ENCODE peak calls at places on chromosomes 1 and 21, in nine cellular contexts. One of them, this sample, is unnamed. For H3K36me3, the result is how much of the 10 kb centered on the place peaks cover.

GRCh38 chr1:67256291-67257172 is 51.1 kb upstream of the IL12RB2 start:
- DNase-seq in neuronal stem cell: no peak
- DNase-seq in prostate gland: no peak
- DNase-seq in HepG2: no peak
- DNase-seq in brain microvascular endothelial cell: no peak
- DNase-seq in ovary: no peak
- DNase-seq in transverse colon: no peak
- DNase-seq in upper lobe of right lung: no peak
- DNase-seq in adrenal gland: no peak
- DNase-seq in this sample: peak

GRCh38 chr1:11797525-11798216 is 8.1 kb downstream of the MTHFR start:
- DNase-seq in prostate gland: no peak
- DNase-seq in adrenal gland: peak
- DNase-seq in brain microvascular endothelial cell: peak
- DNase-seq in upper lobe of right lung: peak
- DNase-seq in HepG2: no peak
- DNase-seq in transverse colon: no peak
- DNase-seq in neuronal stem cell: no peak
- DNase-seq in ovary: peak
- DNase-seq in this sample: no peak

GRCh38 chr1:180155202-180155682 is 573 bp downstream of the QSOX1 start:
- DNase-seq in neuronal stem cell: no peak
- DNase-seq in prostate gland: no peak
- DNase-seq in transverse colon: peak
- DNase-seq in HepG2: no peak
- DNase-seq in adrenal gland: no peak
- DNase-seq in brain microvascular endothelial cell: no peak
- DNase-seq in ovary: peak
- DNase-seq in upper lobe of right lung: no peak
- DNase-seq in this sample: no peak

GRCh38 chr1:115641762-115642167 is at the start of gene VANGL1:
- DNase-seq in prostate gland: peak
- DNase-seq in neuronal stem cell: peak
- DNase-seq in ovary: peak
- DNase-seq in brain microvascular endothelial cell: peak
- DNase-seq in HepG2: peak
- DNase-seq in transverse colon: peak
- DNase-seq in adrenal gland: peak
- DNase-seq in upper lobe of right lung: peak
- DNase-seq in this sample: peak

GRCh38 chr1:221793439-221794078 is 51.7 kb upstream of the DUSP10 start:
- DNase-seq in transverse colon: no peak
- DNase-seq in upper lobe of right lung: no peak
- DNase-seq in neuronal stem cell: no peak
- DNase-seq in adrenal gland: no peak
- DNase-seq in HepG2: no peak
- DNase-seq in brain microvascular endothelial cell: no peak
- DNase-seq in ovary: no peak
- DNase-seq in prostate gland: no peak
- DNase-seq in this sample: no peak

GRCh38 chr1:53135735-53136114 is 6.7 kb downstream of the SLC1A7 start:
- DNase-seq in adrenal gland: no peak
- DNase-seq in transverse colon: peak
- DNase-seq in neuronal stem cell: no peak
- DNase-seq in HepG2: no peak
- DNase-seq in upper lobe of right lung: no peak
- DNase-seq in prostate gland: no peak
- DNase-seq in brain microvascular endothelial cell: peak
- DNase-seq in ovary: no peak
- DNase-seq in this sample: no peak

GRCh38 chr21:44601596-44602473 is 1.4 kb downstream of the KRTAP10-7 start:
- DNase-seq in upper lobe of right lung: peak
- DNase-seq in transverse colon: no peak
- DNase-seq in adrenal gland: no peak
- DNase-seq in prostate gland: no peak
- DNase-seq in ovary: no peak
- DNase-seq in brain microvascular endothelial cell: no peak
- DNase-seq in HepG2: no peak
- DNase-seq in neuronal stem cell: no peak
- DNase-seq in this sample: no peak

GRCh38 chr1:204837440-204838084 is 33.1 kb upstream of the NFASC start:
- DNase-seq in adrenal gland: no peak
- DNase-seq in brain microvascular endothelial cell: peak
- DNase-seq in neuronal stem cell: peak
- DNase-seq in transverse colon: no peak
- DNase-seq in prostate gland: no peak
- DNase-seq in ovary: peak
- DNase-seq in upper lobe of right lung: no peak
- DNase-seq in HepG2: peak
- DNase-seq in this sample: peak

GRCh38 chr1:203378529-203379271 is 27.8 kb upstream of the FMOD start:
- DNase-seq in adrenal gland: no peak
- DNase-seq in HepG2: no peak
- DNase-seq in ovary: peak
- DNase-seq in upper lobe of right lung: no peak
- DNase-seq in neuronal stem cell: no peak
- DNase-seq in transverse colon: no peak
- DNase-seq in prostate gland: no peak
- DNase-seq in brain microvascular endothelial cell: no peak
- DNase-seq in this sample: peak

GRCh38 chr1:39310015-39310414 is 105.5 kb downstream of the MACF1 start:
- DNase-seq in prostate gland: no peak
- DNase-seq in HepG2: no peak
- DNase-seq in transverse colon: no peak
- DNase-seq in ovary: no peak
- DNase-seq in neuronal stem cell: no peak
- DNase-seq in upper lobe of right lung: no peak
- DNase-seq in brain microvascular endothelial cell: no peak
- DNase-seq in adrenal gland: no peak
- DNase-seq in this sample: no peak
- H3K36me3 ChIP-seq in prostate gland: under half
- H3K36me3 ChIP-seq in HepG2: under half
- H3K36me3 ChIP-seq in transverse colon: under half
- H3K36me3 ChIP-seq in ovary: under half
- H3K36me3 ChIP-seq in neuronal stem cell: half or more
- H3K36me3 ChIP-seq in upper lobe of right lung: half or more
- H3K36me3 ChIP-seq in brain microvascular endothelial cell: half or more
- H3K36me3 ChIP-seq in adrenal gland: under half
- H3K36me3 ChIP-seq in this sample: half or more

DNA sequence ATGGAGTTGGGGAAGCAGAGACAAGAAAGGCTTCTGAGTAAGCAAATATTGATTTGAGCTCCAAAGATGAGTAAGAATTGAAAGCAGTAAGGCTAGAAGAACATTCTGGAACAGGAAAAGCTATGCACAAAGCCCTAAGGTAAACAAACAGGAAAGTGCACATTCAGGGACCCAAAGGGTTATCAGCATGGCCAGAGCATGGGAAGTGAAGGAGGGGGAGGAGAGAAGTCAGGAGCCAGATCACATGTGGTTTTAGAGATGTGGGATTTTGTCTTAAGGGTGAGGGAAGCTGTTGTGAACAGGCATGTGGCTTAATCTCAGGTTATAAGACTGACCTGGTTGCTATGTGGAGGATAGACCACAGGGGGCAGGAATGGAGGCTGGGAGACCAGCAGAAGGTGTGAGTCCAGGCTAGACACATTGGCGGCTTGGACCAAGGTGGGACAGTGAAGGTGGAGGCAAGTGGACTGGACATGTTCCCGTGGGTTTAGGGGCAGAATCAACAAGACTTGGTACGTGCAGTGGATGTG is 7.5 kb downstream of the CSF1 start:
- DNase-seq in ovary: no peak
- DNase-seq in adrenal gland: peak
- DNase-seq in neuronal stem cell: no peak
- DNase-seq in transverse colon: no peak
- DNase-seq in prostate gland: no peak
- DNase-seq in HepG2: no peak
- DNase-seq in upper lobe of right lung: no peak
- DNase-seq in brain microvascular endothelial cell: no peak
- DNase-seq in this sample: no peak
- H3K36me3 ChIP-seq in ovary: under half
- H3K36me3 ChIP-seq in adrenal gland: under half
- H3K36me3 ChIP-seq in neuronal stem cell: half or more
- H3K36me3 ChIP-seq in transverse colon: under half
- H3K36me3 ChIP-seq in prostate gland: under half
- H3K36me3 ChIP-seq in HepG2: half or more
- H3K36me3 ChIP-seq in upper lobe of right lung: half or more
- H3K36me3 ChIP-seq in brain microvascular endothelial cell: under half
- H3K36me3 ChIP-seq in this sample: under half

DNA sequence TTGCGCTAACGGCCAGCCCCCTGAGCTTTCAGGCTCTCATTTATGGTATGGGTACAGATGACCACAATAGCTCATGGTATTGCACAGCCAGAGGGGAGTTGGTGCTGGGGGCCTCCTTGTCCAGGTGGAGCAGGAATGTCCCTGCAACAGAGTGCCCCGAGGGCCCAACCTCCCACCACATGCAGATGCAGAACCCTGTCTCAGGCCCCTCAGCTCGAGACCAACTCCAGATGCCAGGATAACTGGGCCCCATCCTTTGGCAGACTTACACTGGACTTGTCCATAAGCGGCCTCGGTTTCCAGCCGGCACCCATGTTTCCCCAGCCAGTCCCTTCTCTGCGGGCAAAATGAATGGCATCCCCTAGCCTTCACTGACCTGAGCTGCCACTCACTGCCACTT is 67.1 kb downstream of the VWA5B1 start:
- DNase-seq in ovary: no peak
- DNase-seq in brain microvascular endothelial cell: no peak
- DNase-seq in adrenal gland: no peak
- DNase-seq in transverse colon: no peak
- DNase-seq in upper lobe of right lung: no peak
- DNase-seq in neuronal stem cell: no peak
- DNase-seq in prostate gland: no peak
- DNase-seq in HepG2: no peak
- DNase-seq in this sample: no peak
- H3K36me3 ChIP-seq in ovary: under half
- H3K36me3 ChIP-seq in brain microvascular endothelial cell: under half
- H3K36me3 ChIP-seq in adrenal gland: under half
- H3K36me3 ChIP-seq in transverse colon: under half
- H3K36me3 ChIP-seq in upper lobe of right lung: under half
- H3K36me3 ChIP-seq in neuronal stem cell: under half
- H3K36me3 ChIP-seq in prostate gland: under half
- H3K36me3 ChIP-seq in HepG2: under half
- H3K36me3 ChIP-seq in this sample: under half

GRCh38 chr1:169894424-169895145 is 889 bp upstream of the SCYL3 start:
- DNase-seq in HepG2: no peak
- DNase-seq in ovary: no peak
- DNase-seq in upper lobe of right lung: no peak
- DNase-seq in adrenal gland: no peak
- DNase-seq in brain microvascular endothelial cell: no peak
- DNase-seq in prostate gland: no peak
- DNase-seq in transverse colon: no peak
- DNase-seq in neuronal stem cell: no peak
- DNase-seq in this sample: no peak
- H3K36me3 ChIP-seq in HepG2: under half
- H3K36me3 ChIP-seq in ovary: under half
- H3K36me3 ChIP-seq in upper lobe of right lung: under half
- H3K36me3 ChIP-seq in adrenal gland: under half
- H3K36me3 ChIP-seq in brain microvascular endothelial cell: under half
- H3K36me3 ChIP-seq in prostate gland: under half
- H3K36me3 ChIP-seq in transverse colon: under half
- H3K36me3 ChIP-seq in neuronal stem cell: under half
- H3K36me3 ChIP-seq in this sample: under half

DNA sequence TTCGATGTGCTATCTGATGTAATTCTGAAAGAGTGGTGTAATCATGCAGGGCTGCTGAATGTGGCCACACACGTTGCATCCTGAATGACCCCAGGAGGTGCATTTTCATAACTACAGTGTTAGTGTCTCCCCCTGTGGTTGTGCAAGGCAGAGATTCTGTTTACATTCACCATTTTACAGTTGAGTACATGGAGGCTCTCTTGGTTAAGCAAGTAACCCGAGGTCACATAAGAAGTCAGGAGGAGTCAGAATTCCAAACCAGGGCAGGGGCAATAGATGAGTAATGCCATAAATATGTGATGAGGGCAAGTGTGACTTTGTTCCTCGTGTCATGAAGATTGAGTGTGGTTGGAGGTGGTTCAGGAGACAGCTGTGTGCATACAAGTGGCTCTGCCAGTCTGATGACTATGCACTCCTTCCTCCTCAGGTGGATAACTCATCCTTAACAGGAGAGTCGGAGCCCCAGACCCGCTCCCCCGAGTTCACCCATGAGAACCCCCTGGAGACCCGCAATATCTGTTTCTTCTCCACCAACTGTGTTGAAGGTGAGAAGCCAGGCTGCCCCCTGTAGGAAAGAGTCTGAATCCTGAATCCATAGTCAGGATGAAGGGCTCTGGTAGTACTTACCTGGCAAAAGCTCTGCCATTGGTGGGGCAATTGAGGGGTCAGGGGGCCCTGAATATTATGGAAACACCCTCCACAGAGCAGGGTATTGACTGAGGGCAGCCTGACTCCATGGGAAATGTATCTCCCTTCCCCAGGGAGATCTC is 9.3 kb downstream of the ATP1A2 start:
- DNase-seq in ovary: no peak
- DNase-seq in upper lobe of right lung: peak
- DNase-seq in transverse colon: no peak
- DNase-seq in HepG2: peak
- DNase-seq in adrenal gland: peak
- DNase-seq in brain microvascular endothelial cell: peak
- DNase-seq in neuronal stem cell: no peak
- DNase-seq in prostate gland: no peak
- DNase-seq in this sample: peak
- H3K36me3 ChIP-seq in ovary: under half
- H3K36me3 ChIP-seq in upper lobe of right lung: under half
- H3K36me3 ChIP-seq in transverse colon: under half
- H3K36me3 ChIP-seq in HepG2: under half
- H3K36me3 ChIP-seq in adrenal gland: under half
- H3K36me3 ChIP-seq in brain microvascular endothelial cell: under half
- H3K36me3 ChIP-seq in neuronal stem cell: under half
- H3K36me3 ChIP-seq in prostate gland: under half
- H3K36me3 ChIP-seq in this sample: under half

DNA sequence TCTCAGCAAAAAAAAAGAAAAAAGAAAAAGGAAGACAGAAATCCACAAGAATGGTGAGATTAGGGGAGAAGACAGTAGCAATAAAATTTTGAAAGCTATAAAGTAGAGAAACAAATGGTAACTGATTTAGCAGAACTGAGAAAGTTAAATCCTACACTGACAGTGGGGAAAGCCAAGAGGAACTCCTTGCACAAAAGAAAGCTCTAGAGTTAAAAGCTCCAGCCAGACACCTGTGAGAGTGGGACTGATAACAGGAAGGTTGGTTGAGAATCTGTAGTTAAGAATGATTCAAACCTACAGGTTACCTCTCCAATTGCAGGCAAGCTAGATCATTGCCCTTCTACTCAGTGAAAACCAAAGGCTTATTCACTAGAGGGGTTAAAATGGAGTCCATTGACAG is 23.6 kb downstream of the FBXO28 start:
- DNase-seq in neuronal stem cell: no peak
- DNase-seq in ovary: no peak
- DNase-seq in brain microvascular endothelial cell: no peak
- DNase-seq in upper lobe of right lung: no peak
- DNase-seq in prostate gland: no peak
- DNase-seq in HepG2: no peak
- DNase-seq in adrenal gland: no peak
- DNase-seq in transverse colon: no peak
- DNase-seq in this sample: no peak
- H3K36me3 ChIP-seq in neuronal stem cell: half or more
- H3K36me3 ChIP-seq in ovary: under half
- H3K36me3 ChIP-seq in brain microvascular endothelial cell: under half
- H3K36me3 ChIP-seq in upper lobe of right lung: half or more
- H3K36me3 ChIP-seq in prostate gland: under half
- H3K36me3 ChIP-seq in HepG2: under half
- H3K36me3 ChIP-seq in adrenal gland: under half
- H3K36me3 ChIP-seq in transverse colon: under half
- H3K36me3 ChIP-seq in this sample: under half